ENCODE peak calls at places on chromosomes 6 and 20, in seven cellular contexts. X is A549, J is astrocyte of the spinal cord, E is dorsolateral prefrontal cortex, C is BJ, I is epithelial cell of esophagus, M is prostate gland. R is an unnamed sample.

GRCh38 chr6:111712398-111712797 is 106.7 kb upstream of the TRAF3IP2 start:
- DNase-seq in X (no peak), J (peak; percentile 86), E (no peak), C (peak; percentile 35), I (peak; percentile 40), M (no peak), R (peak; percentile 62)

GRCh38 chr6:37059344-37060194 is 54.1 kb downstream of the FGD2 start:
- DNase-seq in X (peak; percentile 89), J (peak; percentile 94), E (peak; percentile 40), C (peak; percentile 90), I (peak; percentile 98), M (peak; percentile 37), R (peak; percentile 93)

GRCh38 chr6:47162231-47162630 is 120.1 kb upstream of the ADGRF1 start:
- DNase-seq in X (no peak), J (no peak), E (no peak), C (no peak), I (no peak), M (no peak), R (no peak)

GRCh38 chr6:149046822-149047246 is 270.7 kb upstream of the TAB2 start:
- DNase-seq in X (no peak), J (peak; percentile 50), E (no peak), C (no peak), I (no peak), M (no peak), R (peak; percentile 58)

GRCh38 chr20:17654649-17655285 is 27.3 kb downstream of the RRBP1 start:
- DNase-seq in X (no peak), J (peak; percentile 47), E (peak; percentile 52), C (no peak), I (peak; percentile 27), M (no peak), R (no peak)

GRCh38 chr20:32017711-32018251 is 7.5 kb downstream of the CCM2L start:
- DNase-seq in X (peak; percentile 46), J (no peak), E (no peak), C (no peak), I (peak; percentile 71), M (peak; percentile 60), R (no peak)

GRCh38 chr6:2881358-2881885 is 21.7 kb downstream of the SERPINB9 start:
- DNase-seq in X (no peak), J (no peak), E (no peak), C (no peak), I (no peak), M (no peak), R (no peak)

GRCh38 chr6:153001767-153002612 is 519 bp downstream of the MTRF1L start:
- DNase-seq in X (no peak), J (no peak), E (no peak), C (no peak), I (peak; percentile 20), M (no peak), R (no peak)

GRCh38 chr6:160348552-160349441 is 619 bp downstream of the SLC22A3 start:
- DNase-seq in X (peak; percentile 51), J (peak; percentile 26), E (no peak), C (no peak), I (peak; percentile 47), M (no peak), R (peak; percentile 6)

GRCh38 chr6:16064687-16065086 is 64.2 kb upstream of the MYLIP start:
- DNase-seq in X (no peak), J (no peak), E (no peak), C (no peak), I (no peak), M (no peak), R (no peak)

GRCh38 chr20:48339986-48340884 is 487.6 kb downstream of the PREX1 start:
- DNase-seq in X (no peak), J (no peak), E (no peak), C (no peak), I (no peak), M (no peak), R (no peak)

GRCh38 chr6:28537065-28537464 is 11.4 kb downstream of the GPX5 start:
- DNase-seq in X (no peak), J (peak; percentile 13), E (no peak), C (no peak), I (peak; percentile 52), M (no peak), R (no peak)

GRCh38 chr6:134510920-134511319 is 193.0 kb upstream of the SGK1 start:
- DNase-seq in X (no peak), J (no peak), E (no peak), C (no peak), I (no peak), M (no peak), R (no peak)

GRCh38 chr6:20946890-20947289 is 412.6 kb downstream of the CDKAL1 start:
- DNase-seq in X (no peak), J (no peak), E (no peak), C (no peak), I (no peak), M (no peak), R (no peak)

GRCh38 chr20:23268792-23269354 is 81.7 kb upstream of the NXT1 start:
- DNase-seq in X (no peak), J (peak; percentile 32), E (no peak), C (no peak), I (no peak), M (no peak), R (no peak)

GRCh38 chr20:7410150-7410549 is 530.1 kb downstream of the HAO1 start:
- DNase-seq in X (no peak), J (peak; percentile 6), E (no peak), C (no peak), I (peak; percentile 9), M (no peak), R (no peak)

GRCh38 chr20:64265201-64265600 is 9.7 kb downstream of the PCMTD2 start:
- DNase-seq in X (no peak), J (no peak), E (no peak), C (no peak), I (no peak), M (no peak), R (no peak)

GRCh38 chr20:39067526-39068216 is 105.5 kb downstream of the DHX35 start:
- DNase-seq in X (no peak), J (peak; percentile 10), E (no peak), C (no peak), I (no peak), M (no peak), R (no peak)

GRCh38 chr6:110049696-110050465 is 71.8 kb downstream of the GPR6 start:
- DNase-seq in X (no peak), J (no peak), E (no peak), C (no peak), I (no peak), M (no peak), R (no peak)

GRCh38 chr6:110054664-110055386 is 76.7 kb downstream of the GPR6 start:
- DNase-seq in X (no peak), J (no peak), E (no peak), C (no peak), I (no peak), M (no peak), R (no peak)

GRCh38 chr6:110053395-110054240 is 75.5 kb downstream of the GPR6 start:
- DNase-seq in X (peak; percentile 36), J (peak; percentile 62), E (no peak), C (no peak), I (peak; percentile 65), M (no peak), R (peak; percentile 41)

DNA sequence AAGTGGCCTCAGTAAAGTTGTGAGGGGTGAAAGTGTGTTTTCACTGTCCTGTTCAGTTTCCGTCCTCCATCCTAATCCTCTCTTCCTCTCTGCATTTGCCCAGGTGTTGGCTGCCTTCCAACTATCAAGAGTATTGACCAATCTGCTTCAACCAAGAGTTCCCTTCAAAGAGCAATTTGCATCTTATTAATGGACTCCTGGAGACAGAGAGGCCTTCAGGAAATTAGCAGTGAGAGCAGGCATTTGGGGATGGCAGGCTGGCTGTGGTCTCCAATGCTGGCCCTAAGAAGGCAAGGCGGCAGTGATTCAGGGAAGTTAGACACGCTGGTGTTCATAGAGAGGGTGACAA is 77.2 kb downstream of the GPR6 start:
- DNase-seq in X (no peak), J (no peak), E (no peak), C (no peak), I (no peak), M (no peak), R (no peak)
- H3K4me3 ChIP-seq in X (no peak overlapping the region), J (no peak overlapping the region), E (no peak overlapping the region), C (no peak overlapping the region), I (no peak overlapping the region), M (no peak overlapping the region), R (no peak overlapping the region)

DNA sequence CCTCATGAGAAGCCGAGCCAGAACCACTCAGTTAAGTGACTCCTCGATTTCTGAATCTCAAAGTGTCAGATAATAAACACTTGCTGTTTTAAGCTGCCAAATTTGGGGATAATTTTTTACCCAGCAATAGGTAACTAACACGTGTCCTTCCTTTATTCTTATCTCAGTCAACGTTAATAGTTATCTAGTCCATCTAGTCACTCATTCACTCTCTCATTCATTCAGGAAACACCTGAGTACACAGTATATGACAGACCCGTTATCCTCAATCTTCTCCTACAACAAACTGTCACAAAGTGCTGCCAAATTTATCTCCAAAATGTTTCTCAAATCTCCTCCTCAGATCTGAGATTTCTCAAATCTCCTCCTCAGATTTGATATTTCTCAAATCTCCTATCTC is 13.1 kb downstream of the FAM184A start:
- DNase-seq in X (no peak), J (no peak), E (no peak), C (no peak), I (no peak), M (no peak), R (no peak)
- TF ChIP-seq CTCF in X (no peak), J (no peak), E (no peak), C (no peak), I (no peak), M (no peak), R (no peak)

DNA sequence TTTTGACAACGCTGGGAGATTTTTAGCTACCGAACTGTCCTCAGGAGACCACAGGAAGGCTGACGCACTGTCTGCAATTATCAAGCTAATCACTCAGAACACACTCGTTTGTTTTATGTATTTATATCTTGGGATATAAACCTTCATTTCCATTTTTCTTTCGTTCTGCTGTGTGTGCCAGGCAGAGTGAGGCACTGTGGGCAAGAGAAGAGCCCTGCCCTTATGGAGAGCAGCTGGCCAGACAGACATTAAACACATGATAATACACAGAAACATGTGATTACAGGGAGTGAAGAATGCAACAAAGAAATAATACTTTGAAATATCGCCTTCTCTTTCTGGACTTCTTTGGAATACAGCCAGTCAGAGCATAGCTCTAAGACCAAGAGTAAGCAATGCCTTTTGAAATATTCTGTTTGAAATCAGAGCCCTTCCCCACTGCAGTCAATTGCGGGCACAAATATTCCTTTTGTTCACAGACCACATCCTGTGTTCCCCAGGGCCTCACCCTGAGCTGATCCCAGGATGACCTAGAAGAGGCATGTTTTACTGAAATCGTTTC is 96.8 kb downstream of the ANKRD60 start:
- DNase-seq in X (no peak), J (peak; percentile 96), E (no peak), C (peak; percentile 31), I (peak; percentile 46), M (no peak), R (peak; percentile 92)
- H3K4me3 ChIP-seq in X (no peak overlapping the region), J (peak overlapping the region; percentile 6), E (peak overlapping the region; percentile 20), C (no peak overlapping the region), I (no peak overlapping the region), M (no peak overlapping the region), R (peak overlapping the region; percentile 0)

GRCh38 chr20:57555457-57556184 is 5.3 kb upstream of the PCK1 start:
- DNase-seq in X (no peak), J (no peak), E (no peak), C (no peak), I (no peak), M (no peak), R (no peak)
- TF ChIP-seq CTCF in X (no peak), J (no peak), E (no peak), C (no peak), I (no peak), M (no peak), R (no peak)